ENCODE peak calls at places on chromosomes 6 and 20, in nine cellular contexts. U, W, V, I, R, S, P, L and J are unnamed samples.

GRCh38 chr6:16909599-16910360 is 148.5 kb upstream of the ATXN1 start:
- DNase-seq in U (no peak), W (no peak), V (no peak), I (no peak), R (no peak), S (no peak), P (peak), L (peak), J (no peak)

GRCh38 chr6:107318100-107318736 is 141.1 kb downstream of the PDSS2 start:
- DNase-seq in U (peak), W (peak), V (no peak), I (no peak), R (peak), S (no peak), P (peak), L (peak), J (peak)

GRCh38 chr6:125906158-125906998 is 50.2 kb upstream of the HINT3 start:
- DNase-seq in U (peak), W (peak), V (no peak), I (no peak), R (peak), S (no peak), P (peak), L (no peak), J (no peak)

GRCh38 chr6:116363759-116364158 is 7.0 kb upstream of the DSE start:
- DNase-seq in U (no peak), W (peak), V (no peak), I (no peak), R (peak), S (no peak), P (peak), L (peak), J (no peak)

GRCh38 chr6:168950500-168951223 is 303.0 kb downstream of the THBS2 start:
- DNase-seq in U (no peak), W (no peak), V (no peak), I (no peak), R (no peak), S (no peak), P (no peak), L (no peak), J (no peak)

GRCh38 chr20:14664101-14664500 is 326.7 kb upstream of the FLRT3 start:
- DNase-seq in U (no peak), W (no peak), V (no peak), I (no peak), R (no peak), S (no peak), P (no peak), L (no peak), J (no peak)

GRCh38 chr6:21800948-21801438 is 207.4 kb downstream of the SOX4 start:
- DNase-seq in U (no peak), W (no peak), V (no peak), I (no peak), R (peak), S (no peak), P (peak), L (peak), J (no peak)

GRCh38 chr6:100810015-100810414 is 71.1 kb downstream of the ASCC3 start:
- DNase-seq in U (no peak), W (no peak), V (no peak), I (no peak), R (no peak), S (no peak), P (no peak), L (no peak), J (no peak)

GRCh38 chr6:158002951-158003853 is 21.5 kb downstream of the SYNJ2 start:
- DNase-seq in U (no peak), W (peak), V (peak), I (no peak), R (peak), S (peak), P (peak), L (peak), J (peak)

GRCh38 chr6:14881399-14881798 is 364.5 kb upstream of the JARID2 start:
- DNase-seq in U (no peak), W (peak), V (no peak), I (no peak), R (peak), S (no peak), P (peak), L (peak), J (peak)

GRCh38 chr20:6664574-6664973 is 102.9 kb upstream of the BMP2 start:
- DNase-seq in U (no peak), W (no peak), V (no peak), I (no peak), R (no peak), S (no peak), P (no peak), L (no peak), J (no peak)

GRCh38 chr20:2799688-2800589 is 488 bp downstream of the CPXM1 start:
- DNase-seq in U (no peak), W (peak), V (no peak), I (no peak), R (no peak), S (no peak), P (no peak), L (peak), J (no peak)

GRCh38 chr6:76351275-76351674 is 278.8 kb upstream of the IMPG1 start:
- DNase-seq in U (no peak), W (no peak), V (no peak), I (no peak), R (peak), S (no peak), P (no peak), L (no peak), J (no peak)

GRCh38 chr6:39731565-39731964 is 6.4 kb upstream of the KIF6 start:
- DNase-seq in U (no peak), W (no peak), V (no peak), I (no peak), R (no peak), S (no peak), P (no peak), L (no peak), J (no peak)

GRCh38 chr6:10417681-10418104 is 2.8 kb upstream of the TFAP2A start:
- DNase-seq in U (no peak), W (no peak), V (no peak), I (no peak), R (no peak), S (no peak), P (no peak), L (no peak), J (no peak)

GRCh38 chr6:155970878-155971702 is 515.5 kb upstream of the NOX3 start:
- DNase-seq in U (no peak), W (no peak), V (no peak), I (no peak), R (no peak), S (no peak), P (no peak), L (no peak), J (no peak)

GRCh38 chr6:148329568-148330299 is 12.9 kb upstream of the SASH1 start:
- DNase-seq in U (no peak), W (peak), V (no peak), I (no peak), R (peak), S (no peak), P (peak), L (peak), J (peak)

GRCh38 chr20:52031574-52032303 is 159.8 kb downstream of the ZFP64 start:
- DNase-seq in U (no peak), W (peak), V (no peak), I (no peak), R (peak), S (no peak), P (peak), L (peak), J (peak)

GRCh38 chr20:44247131-44247571 is at the start of gene GDAP1L1:
- DNase-seq in U (peak), W (no peak), V (no peak), I (no peak), R (no peak), S (no peak), P (no peak), L (no peak), J (no peak)

GRCh38 chr6:100573169-100573568 is 108.4 kb upstream of the SIM1 start:
- DNase-seq in U (no peak), W (peak), V (no peak), I (no peak), R (peak), S (no peak), P (peak), L (peak), J (peak)

GRCh38 chr20:4814696-4815252 is 93.1 kb downstream of the PRND start:
- DNase-seq in U (peak), W (peak), V (no peak), I (no peak), R (no peak), S (peak), P (no peak), L (no peak), J (no peak)

GRCh38 chr20:50438986-50439407 is 71.2 kb upstream of the PTPN1 start:
- DNase-seq in U (no peak), W (no peak), V (no peak), I (no peak), R (peak), S (no peak), P (no peak), L (peak), J (no peak)

GRCh38 chr20:53736122-53736756 is 142.6 kb upstream of the ZNF217 start:
- DNase-seq in U (no peak), W (no peak), V (no peak), I (no peak), R (peak), S (no peak), P (peak), L (no peak), J (no peak)

GRCh38 chr6:4358414-4359107 is 223.2 kb upstream of the ECI2 start:
- DNase-seq in U (peak), W (peak), V (peak), I (peak), R (peak), S (no peak), P (peak), L (peak), J (peak)